ENCODE peak calls at places on chromosomes 6 and 20, in five cellular contexts. A is uterus, T is WERI-Rb-1, H is esophagus squamous epithelium, W is GM12865. E is an unnamed sample.

GRCh38 chr20:35088231-35088794 is 4.3 kb downstream of the TRPC4AP start:
- DNase-seq in A (no peak), T (no peak), H (no peak), W (no peak), E (no peak)

GRCh38 chr20:47969426-47969825 is 184.1 kb upstream of the SULF2 start:
- DNase-seq in A (no peak), T (no peak), H (no peak), W (no peak), E (no peak)

GRCh38 chr20:51128198-51128597 is 105.3 kb upstream of the KCNG1 start:
- DNase-seq in A (no peak), T (no peak), H (no peak), W (peak; percentile 69), E (peak; percentile 38)

GRCh38 chr20:58987790-58988564 is 6.9 kb downstream of the NELFCD start:
- DNase-seq in A (no peak), T (no peak), H (no peak), W (no peak), E (no peak)

GRCh38 chr6:30700340-30700739 is 9.6 kb upstream of the NRM start:
- DNase-seq in A (no peak), T (no peak), H (no peak), W (no peak), E (no peak)

GRCh38 chr20:50404419-50405234 is 105.6 kb upstream of the PTPN1 start:
- DNase-seq in A (no peak), T (no peak), H (no peak), W (no peak), E (no peak)

GRCh38 chr6:24902782-24903181 is 33.0 kb downstream of the RIPOR2 start:
- DNase-seq in A (no peak), T (no peak), H (no peak), W (no peak), E (no peak)

GRCh38 chr6:113856571-113857564 is at the start of gene MARCKS:
- DNase-seq in A (peak; percentile 78), T (peak; percentile 85), H (peak; percentile 37), W (peak; percentile 93), E (peak; percentile 88)

GRCh38 chr20:6718660-6719059 is 48.8 kb upstream of the BMP2 start:
- DNase-seq in A (no peak), T (no peak), H (no peak), W (peak; percentile 8), E (no peak)

GRCh38 chr6:143015300-143015706 is 45.4 kb upstream of the AIG1 start:
- DNase-seq in A (no peak), T (no peak), H (no peak), W (peak; percentile 51), E (no peak)

GRCh38 chr20:63163596-63164560 is 52.1 kb downstream of the YTHDF1 start:
- DNase-seq in A (no peak), T (no peak), H (no peak), W (no peak), E (no peak)

GRCh38 chr20:57611605-57612311 is 8.5 kb downstream of the ZBP1 start:
- DNase-seq in A (no peak), T (no peak), H (no peak), W (no peak), E (no peak)

GRCh38 chr6:56865081-56865875 is 89.6 kb upstream of the BEND6 start:
- DNase-seq in A (no peak), T (peak; percentile 54), H (no peak), W (no peak), E (no peak)

GRCh38 chr6:36610041-36610440 is 15.9 kb downstream of the SRSF3 start:
- DNase-seq in A (no peak), T (no peak), H (no peak), W (no peak), E (no peak)

GRCh38 chr20:9966966-9967365 is 67.8 kb upstream of the ANKEF1 start:
- DNase-seq in A (no peak), T (no peak), H (no peak), W (peak; percentile 7), E (no peak)

GRCh38 chr6:111777357-111777756 is 95.9 kb downstream of the FYN start:
- DNase-seq in A (no peak), T (no peak), H (no peak), W (peak; percentile 46), E (no peak)

GRCh38 chr6:21679761-21680265 is 86.3 kb downstream of the SOX4 start:
- DNase-seq in A (no peak), T (no peak), H (no peak), W (no peak), E (no peak)

GRCh38 chr20:31560900-31561598 is 44.0 kb upstream of the ID1 start:
- DNase-seq in A (no peak), T (no peak), H (no peak), W (no peak), E (no peak)

GRCh38 chr20:32655903-32656500 is 17.7 kb downstream of the C20orf203 start:
- DNase-seq in A (no peak), T (no peak), H (no peak), W (no peak), E (no peak)

GRCh38 chr6:128474481-128474880 is 45.9 kb downstream of the PTPRK start:
- DNase-seq in A (no peak), T (no peak), H (no peak), W (no peak), E (no peak)

GRCh38 chr20:48875914-48876240 is 45.6 kb upstream of the ARFGEF2 start:
- DNase-seq in A (no peak), T (peak; percentile 70), H (no peak), W (peak; percentile 36), E (no peak)

GRCh38 chr20:32068174-32068573 is 16.1 kb downstream of the HCK start:
- DNase-seq in A (no peak), T (no peak), H (no peak), W (no peak), E (no peak)

GRCh38 chr6:26507658-26508057 is 7.6 kb downstream of the BTN1A1 start:
- DNase-seq in A (no peak), T (no peak), H (no peak), W (no peak), E (no peak)

GRCh38 chr6:1461736-1462135 is 72.4 kb downstream of the FOXF2 start:
- DNase-seq in A (no peak), T (no peak), H (no peak), W (no peak), E (no peak)

DNA sequence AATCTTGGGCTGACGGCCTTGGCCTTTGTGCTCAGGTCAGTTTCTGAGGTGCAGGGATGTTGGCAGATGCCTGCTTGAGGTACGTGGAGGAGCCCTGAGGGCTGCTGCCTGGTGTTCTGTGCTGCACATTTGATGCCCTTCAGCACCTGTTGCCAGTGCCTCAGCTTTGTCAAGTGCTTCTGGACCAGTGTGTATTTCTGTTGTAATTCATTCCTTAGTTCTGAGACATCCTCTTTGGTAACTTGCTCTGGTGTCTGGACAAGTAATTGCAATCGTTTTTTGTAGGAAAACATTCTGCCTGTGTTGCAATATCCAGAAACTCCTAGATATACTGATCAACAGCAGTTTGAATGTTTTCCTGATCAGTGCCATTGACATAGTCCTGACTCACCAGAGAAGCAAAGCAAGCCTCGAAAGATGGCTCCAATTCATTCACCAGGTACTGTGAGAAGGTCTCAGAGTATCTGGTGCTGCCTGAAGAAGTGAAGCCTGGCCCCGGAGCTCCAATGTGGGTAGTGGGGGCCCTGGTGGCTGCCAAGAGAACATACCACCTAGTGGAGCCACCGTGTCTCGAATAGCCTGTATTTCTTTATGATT is 26.7 kb downstream of the ZNF337 start:
- DNase-seq in A (no peak), T (peak; percentile 14), H (no peak), W (no peak), E (no peak)
- TF ChIP-seq CTCF in A (no peak), T (peak; percentile 14), H (no peak), W (no peak), E (no peak)

DNA sequence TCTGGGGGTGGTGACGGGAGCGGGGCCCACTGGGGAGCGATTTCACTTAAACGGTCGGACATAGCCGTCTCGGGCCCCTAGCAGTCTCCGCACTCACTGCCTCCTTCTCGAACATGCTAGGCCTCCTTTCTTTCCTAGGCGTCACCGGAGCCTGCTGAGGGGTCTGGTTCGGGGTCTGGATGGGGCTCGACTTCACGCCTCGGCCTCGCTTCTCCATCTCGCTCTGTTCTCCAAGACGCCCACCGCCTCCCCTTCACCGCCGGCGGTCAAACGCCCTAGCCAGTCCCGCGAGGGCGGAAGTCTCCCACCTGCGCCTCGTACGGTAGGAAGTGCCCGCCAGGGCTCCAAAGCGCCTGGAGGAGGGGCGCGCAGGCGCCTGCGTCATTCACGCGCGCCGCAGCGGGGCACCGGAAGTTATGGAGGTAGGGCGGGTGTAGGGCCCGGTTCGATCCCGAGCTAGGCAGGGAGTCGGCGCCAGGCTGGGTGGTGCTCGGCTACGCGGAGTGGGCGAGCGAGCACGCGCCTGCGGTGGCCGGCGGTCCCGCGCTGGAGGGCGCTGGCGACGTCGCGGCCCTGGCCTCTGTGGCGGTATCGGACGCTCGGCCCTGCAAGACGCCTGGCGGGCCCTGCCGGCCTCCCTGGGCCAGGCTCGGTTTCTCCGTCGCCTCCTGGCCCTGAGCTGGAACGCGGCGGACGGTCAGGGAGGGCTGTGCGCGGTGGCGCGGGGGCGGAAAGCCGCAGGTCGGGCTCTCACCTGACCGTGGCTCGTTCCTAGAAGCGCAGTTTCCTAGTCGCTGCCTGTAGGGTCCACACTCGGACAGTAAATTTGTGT is at the start of the genes DYNLT2 and ERMARD:
- DNase-seq in A (peak; percentile 91), T (peak; percentile 96), H (peak; percentile 63), W (peak; percentile 95), E (peak; percentile 96)
- TF ChIP-seq CTCF in A (peak; percentile 80), T (no peak), H (no peak), W (peak; percentile 1), E (no peak)

DNA sequence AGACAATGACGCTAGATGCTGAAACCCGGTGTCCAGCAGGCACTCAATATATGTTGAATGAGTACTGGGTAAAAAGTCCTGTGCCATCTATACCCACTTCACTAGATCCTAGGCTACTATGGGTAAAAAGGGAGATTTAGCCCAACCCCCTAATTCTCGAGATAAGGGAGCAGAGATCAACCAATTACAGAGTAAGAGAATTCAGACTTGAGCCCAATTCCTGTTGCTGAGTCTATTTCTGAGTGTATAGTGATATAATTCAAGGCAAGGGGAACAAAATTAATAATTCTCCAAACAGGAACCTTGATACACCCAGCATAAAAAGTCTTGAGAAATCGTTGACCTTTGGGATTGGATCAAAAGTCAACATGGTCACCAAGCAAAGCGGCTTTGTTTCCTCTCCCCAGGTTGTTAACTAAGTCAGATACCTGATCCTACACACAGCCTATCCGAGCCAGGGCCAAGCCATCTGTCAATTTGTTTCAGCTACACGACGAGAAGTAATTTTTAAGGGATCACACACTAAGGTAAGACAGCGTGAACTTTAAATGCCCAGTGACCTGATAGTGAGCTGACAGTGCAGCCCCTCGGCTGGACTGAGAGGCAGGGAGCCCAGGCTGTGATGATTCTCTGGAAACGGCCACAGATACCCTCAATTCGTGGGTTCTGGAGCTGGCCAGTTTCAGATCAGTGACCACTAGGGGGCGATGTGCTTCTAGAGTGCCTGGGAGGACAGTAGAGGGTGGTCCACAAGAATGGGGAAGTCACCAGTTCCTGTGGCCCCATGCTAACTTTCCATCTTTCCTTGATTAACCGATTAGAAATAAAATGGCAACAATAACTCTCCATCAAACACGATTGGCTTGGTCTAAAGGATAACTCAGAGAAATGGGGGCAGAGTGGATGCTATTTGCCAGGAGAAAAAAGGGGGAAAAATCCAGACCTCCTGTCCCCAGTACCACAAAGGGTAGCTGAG is 46.2 kb downstream of the SLC22A23 start:
- DNase-seq in A (peak; percentile 55), T (peak; percentile 96), H (no peak), W (peak; percentile 67), E (peak; percentile 64)
- TF ChIP-seq CTCF in A (peak; percentile 47), T (peak; percentile 97), H (peak; percentile 57), W (peak; percentile 65), E (peak; percentile 58)

DNA sequence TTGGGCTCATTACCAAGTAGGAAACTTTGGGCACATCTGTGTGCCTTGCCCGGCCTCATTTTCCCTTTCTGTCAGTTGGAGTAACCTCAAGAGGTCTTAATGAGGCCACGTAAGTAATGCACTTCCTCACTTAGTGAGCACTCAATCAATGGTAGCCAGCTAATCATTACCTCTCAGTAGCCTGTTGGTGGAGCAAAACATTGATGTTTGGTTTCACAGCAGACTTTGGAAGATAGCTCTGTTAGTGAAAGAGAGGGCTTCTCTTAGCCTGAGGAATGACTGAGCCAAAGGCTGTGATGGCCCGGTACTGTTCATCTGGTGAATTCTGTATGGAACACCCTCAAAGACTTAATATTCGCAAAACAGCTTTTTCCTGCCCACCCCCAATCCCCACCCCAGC is 55.9 kb upstream of the ID4 start:
- DNase-seq in A (no peak), T (no peak), H (no peak), W (no peak), E (no peak)
- TF ChIP-seq CTCF in A (no peak), T (no peak), H (no peak), W (no peak), E (no peak)